ENCODE peak calls at places on chromosomes 3 and 15, in eight cellular contexts. One of them, this sample, is unnamed.

GRCh38 chr3:134941820-134942219 is 146.8 kb downstream of the EPHB1 start:
- DNase-seq in body of pancreas: no peak
- DNase-seq in omental fat pad: no peak
- DNase-seq in lower lobe of right lung: no peak
- DNase-seq in HFF-Myc: no peak
- DNase-seq in neural crest cell: no peak
- DNase-seq in GM06990: no peak
- DNase-seq in progenitor cell of endocrine pancreas: no peak
- DNase-seq in this sample: no peak

GRCh38 chr3:71987828-71988227 is 202.9 kb upstream of the PROK2 start:
- DNase-seq in body of pancreas: no peak
- DNase-seq in omental fat pad: no peak
- DNase-seq in lower lobe of right lung: no peak
- DNase-seq in HFF-Myc: no peak
- DNase-seq in neural crest cell: no peak
- DNase-seq in GM06990: no peak
- DNase-seq in progenitor cell of endocrine pancreas: no peak
- DNase-seq in this sample: no peak

GRCh38 chr15:65414841-65415621 is 7.7 kb downstream of the IGDCC4 start:
- DNase-seq in body of pancreas: peak; percentile 66
- DNase-seq in omental fat pad: no peak
- DNase-seq in lower lobe of right lung: no peak
- DNase-seq in HFF-Myc: no peak
- DNase-seq in neural crest cell: peak; percentile 40
- DNase-seq in GM06990: no peak
- DNase-seq in progenitor cell of endocrine pancreas: no peak
- DNase-seq in this sample: peak; percentile 64

GRCh38 chr15:71752604-71753289 is 57.6 kb upstream of the NR2E3 start:
- DNase-seq in body of pancreas: peak; percentile 67
- DNase-seq in omental fat pad: no peak
- DNase-seq in lower lobe of right lung: no peak
- DNase-seq in HFF-Myc: peak; percentile 92
- DNase-seq in neural crest cell: peak; percentile 13
- DNase-seq in GM06990: no peak
- DNase-seq in progenitor cell of endocrine pancreas: no peak
- DNase-seq in this sample: peak; percentile 17

GRCh38 chr15:91473894-91474293 is 373.8 kb downstream of the SV2B start:
- DNase-seq in body of pancreas: no peak
- DNase-seq in omental fat pad: no peak
- DNase-seq in lower lobe of right lung: no peak
- DNase-seq in HFF-Myc: no peak
- DNase-seq in neural crest cell: no peak
- DNase-seq in GM06990: no peak
- DNase-seq in progenitor cell of endocrine pancreas: no peak
- DNase-seq in this sample: no peak

GRCh38 chr3:168395551-168395950 is 299.8 kb upstream of the GOLIM4 start:
- DNase-seq in body of pancreas: no peak
- DNase-seq in omental fat pad: no peak
- DNase-seq in lower lobe of right lung: no peak
- DNase-seq in HFF-Myc: no peak
- DNase-seq in neural crest cell: no peak
- DNase-seq in GM06990: no peak
- DNase-seq in progenitor cell of endocrine pancreas: no peak
- DNase-seq in this sample: no peak

GRCh38 chr3:2354702-2355101 is 256.0 kb downstream of the CNTN4 start:
- DNase-seq in body of pancreas: no peak
- DNase-seq in omental fat pad: no peak
- DNase-seq in lower lobe of right lung: no peak
- DNase-seq in HFF-Myc: no peak
- DNase-seq in neural crest cell: no peak
- DNase-seq in GM06990: no peak
- DNase-seq in progenitor cell of endocrine pancreas: no peak
- DNase-seq in this sample: no peak

GRCh38 chr3:160381470-160381869 is 17.6 kb downstream of the IFT80 start:
- DNase-seq in body of pancreas: no peak
- DNase-seq in omental fat pad: no peak
- DNase-seq in lower lobe of right lung: no peak
- DNase-seq in HFF-Myc: no peak
- DNase-seq in neural crest cell: no peak
- DNase-seq in GM06990: no peak
- DNase-seq in progenitor cell of endocrine pancreas: no peak
- DNase-seq in this sample: no peak

GRCh38 chr3:76199382-76199781 is 414.0 kb upstream of the ZNF717 start:
- DNase-seq in body of pancreas: no peak
- DNase-seq in omental fat pad: no peak
- DNase-seq in lower lobe of right lung: no peak
- DNase-seq in HFF-Myc: no peak
- DNase-seq in neural crest cell: no peak
- DNase-seq in GM06990: no peak
- DNase-seq in progenitor cell of endocrine pancreas: no peak
- DNase-seq in this sample: no peak

GRCh38 chr3:57095361-57095760 is 34.9 kb downstream of the SPATA12 start:
- DNase-seq in body of pancreas: no peak
- DNase-seq in omental fat pad: no peak
- DNase-seq in lower lobe of right lung: no peak
- DNase-seq in HFF-Myc: peak; percentile 25
- DNase-seq in neural crest cell: no peak
- DNase-seq in GM06990: no peak
- DNase-seq in progenitor cell of endocrine pancreas: no peak
- DNase-seq in this sample: no peak

GRCh38 chr3:149512073-149512782 is 37.7 kb downstream of the TM4SF4 start:
- DNase-seq in body of pancreas: peak; percentile 79
- DNase-seq in omental fat pad: peak; percentile 35
- DNase-seq in lower lobe of right lung: peak; percentile 64
- DNase-seq in HFF-Myc: no peak
- DNase-seq in neural crest cell: peak; percentile 61
- DNase-seq in GM06990: no peak
- DNase-seq in progenitor cell of endocrine pancreas: peak; percentile 47
- DNase-seq in this sample: peak; percentile 69

GRCh38 chr15:70100495-70101331 is 3.0 kb upstream of the TLE3 start:
- DNase-seq in body of pancreas: peak; percentile 51
- DNase-seq in omental fat pad: no peak
- DNase-seq in lower lobe of right lung: peak; percentile 72
- DNase-seq in HFF-Myc: no peak
- DNase-seq in neural crest cell: peak; percentile 59
- DNase-seq in GM06990: peak; percentile 78
- DNase-seq in progenitor cell of endocrine pancreas: peak; percentile 50
- DNase-seq in this sample: peak; percentile 71

DNA sequence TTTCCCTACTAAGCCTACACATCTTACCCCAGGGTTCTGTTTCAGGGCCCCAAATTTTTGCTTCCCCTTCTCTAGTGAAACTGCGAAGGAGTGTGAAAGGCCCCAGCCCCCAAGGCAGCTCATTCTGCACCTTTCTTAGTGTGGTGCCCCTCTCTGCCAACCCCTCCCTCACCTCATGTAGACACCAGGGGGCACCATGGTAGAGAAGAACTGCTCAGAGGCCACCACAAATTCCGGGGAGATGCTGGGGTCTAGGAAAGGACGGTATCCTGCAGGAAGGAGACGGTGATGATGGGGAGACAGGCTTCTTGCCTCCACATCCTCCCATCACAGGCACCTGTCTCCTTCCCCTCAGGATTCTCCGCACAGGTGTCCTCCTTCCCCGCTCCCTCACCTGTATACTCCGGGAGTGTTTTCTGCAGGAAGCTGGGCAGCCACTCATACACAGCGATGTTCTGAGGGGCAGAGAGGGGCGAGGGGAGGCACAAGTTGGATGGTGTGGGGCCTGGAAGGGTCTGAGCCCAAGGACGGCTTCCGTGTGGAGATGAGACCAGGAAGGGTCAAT is 3.6 kb downstream of the DUOX2 start:
- DNase-seq in body of pancreas: no peak
- DNase-seq in omental fat pad: no peak
- DNase-seq in lower lobe of right lung: no peak
- DNase-seq in HFF-Myc: no peak
- DNase-seq in neural crest cell: no peak
- DNase-seq in GM06990: no peak
- DNase-seq in progenitor cell of endocrine pancreas: no peak
- DNase-seq in this sample: no peak
- TF ChIP-seq CTCF in body of pancreas: no peak
- TF ChIP-seq CTCF in omental fat pad: no peak
- TF ChIP-seq CTCF in lower lobe of right lung: peak; percentile 8
- TF ChIP-seq CTCF in HFF-Myc: peak; percentile 16
- TF ChIP-seq CTCF in neural crest cell: no peak
- TF ChIP-seq CTCF in GM06990: peak; percentile 28
- TF ChIP-seq CTCF in progenitor cell of endocrine pancreas: no peak
- TF ChIP-seq CTCF in this sample: no peak

DNA sequence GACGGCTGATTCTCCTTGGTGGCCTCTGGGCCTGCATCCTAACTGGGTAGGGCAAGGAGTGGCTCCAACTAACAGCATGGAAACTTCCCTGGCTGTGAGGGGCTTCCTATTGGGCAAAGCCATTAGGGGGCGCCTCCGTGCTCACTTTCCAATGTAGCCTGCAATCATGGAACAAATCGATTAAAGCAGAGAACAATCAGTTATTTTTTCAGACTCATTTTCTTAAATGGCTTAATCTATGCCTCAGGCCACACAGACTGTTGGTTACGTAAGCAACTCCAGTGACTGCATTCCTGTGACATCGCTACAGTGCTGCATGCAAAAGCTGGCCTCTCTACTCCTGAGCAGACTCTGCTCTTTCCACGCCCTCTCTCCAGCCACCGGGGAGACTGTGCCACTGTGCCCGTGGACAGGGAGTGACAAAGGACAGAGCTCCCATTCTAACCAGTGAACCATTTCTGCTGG is 278.9 kb downstream of the KLF13 start:
- DNase-seq in body of pancreas: no peak
- DNase-seq in omental fat pad: no peak
- DNase-seq in lower lobe of right lung: no peak
- DNase-seq in HFF-Myc: no peak
- DNase-seq in neural crest cell: peak; percentile 28
- DNase-seq in GM06990: no peak
- DNase-seq in progenitor cell of endocrine pancreas: no peak
- DNase-seq in this sample: peak; percentile 33
- TF ChIP-seq CTCF in body of pancreas: no peak
- TF ChIP-seq CTCF in omental fat pad: no peak
- TF ChIP-seq CTCF in lower lobe of right lung: no peak
- TF ChIP-seq CTCF in HFF-Myc: peak; percentile 27
- TF ChIP-seq CTCF in neural crest cell: peak; percentile 40
- TF ChIP-seq CTCF in GM06990: peak; percentile 17
- TF ChIP-seq CTCF in progenitor cell of endocrine pancreas: peak; percentile 42
- TF ChIP-seq CTCF in this sample: peak; percentile 35

DNA sequence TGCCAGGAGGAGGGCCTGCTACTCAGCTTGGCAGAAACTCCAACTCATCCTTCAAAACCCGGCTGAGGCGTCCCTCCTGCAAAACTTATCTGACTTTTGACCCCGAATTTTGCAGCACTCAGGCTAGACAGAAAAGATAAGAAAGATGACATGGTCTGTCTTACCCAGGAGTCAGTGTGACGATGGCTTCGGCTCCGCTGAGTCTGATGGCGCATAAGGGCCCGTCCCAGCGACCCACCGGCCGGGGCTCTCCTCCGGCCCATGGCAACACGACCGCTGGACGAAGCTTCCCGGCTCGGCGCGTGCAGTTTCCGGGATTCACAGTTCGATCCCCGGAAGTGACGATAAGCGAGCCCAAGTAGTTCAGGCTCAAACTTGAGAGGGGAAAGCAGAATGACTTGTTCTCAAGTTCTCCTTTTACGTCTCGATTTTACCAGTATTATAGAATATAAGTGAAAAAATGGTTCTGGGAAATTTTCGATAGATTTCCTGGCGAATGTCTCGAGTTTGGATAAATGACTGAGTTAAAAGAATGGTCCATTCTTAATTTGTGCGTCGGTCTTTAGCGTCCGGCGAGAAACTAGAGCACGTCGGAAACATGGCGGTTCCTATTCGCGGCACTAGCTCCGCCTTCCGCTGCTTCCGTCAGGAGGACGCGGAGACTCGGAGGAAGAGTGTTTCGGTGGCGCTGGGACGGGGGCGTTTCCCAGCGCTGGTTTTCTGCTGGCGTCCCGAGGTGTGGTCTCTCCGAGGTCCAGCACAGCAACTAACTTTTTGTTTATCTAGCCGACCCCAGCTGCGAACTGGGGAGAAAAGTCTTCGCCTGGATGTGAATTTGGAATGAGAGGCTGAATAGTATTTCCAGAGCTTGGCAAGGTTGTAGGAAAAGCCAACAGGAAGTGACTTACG is at the start of gene LSG1:
- DNase-seq in body of pancreas: peak; percentile 95
- DNase-seq in omental fat pad: peak; percentile 79
- DNase-seq in lower lobe of right lung: peak; percentile 94
- DNase-seq in HFF-Myc: peak; percentile 84
- DNase-seq in neural crest cell: peak; percentile 85
- DNase-seq in GM06990: peak; percentile 86
- DNase-seq in progenitor cell of endocrine pancreas: peak; percentile 78
- DNase-seq in this sample: peak; percentile 89
- TF ChIP-seq CTCF in body of pancreas: no peak
- TF ChIP-seq CTCF in omental fat pad: no peak
- TF ChIP-seq CTCF in lower lobe of right lung: no peak
- TF ChIP-seq CTCF in HFF-Myc: no peak
- TF ChIP-seq CTCF in neural crest cell: no peak
- TF ChIP-seq CTCF in GM06990: no peak
- TF ChIP-seq CTCF in progenitor cell of endocrine pancreas: no peak
- TF ChIP-seq CTCF in this sample: no peak

GRCh38 chr15:78389356-78389755 is 48.7 kb upstream of the IREB2 start:
- DNase-seq in body of pancreas: no peak
- DNase-seq in omental fat pad: no peak
- DNase-seq in lower lobe of right lung: no peak
- DNase-seq in HFF-Myc: no peak
- DNase-seq in neural crest cell: no peak
- DNase-seq in GM06990: no peak
- DNase-seq in progenitor cell of endocrine pancreas: no peak
- DNase-seq in this sample: no peak

GRCh38 chr15:78390242-78390641 is 47.8 kb upstream of the IREB2 start:
- DNase-seq in body of pancreas: no peak
- DNase-seq in omental fat pad: no peak
- DNase-seq in lower lobe of right lung: no peak
- DNase-seq in HFF-Myc: no peak
- DNase-seq in neural crest cell: no peak
- DNase-seq in GM06990: no peak
- DNase-seq in progenitor cell of endocrine pancreas: no peak
- DNase-seq in this sample: no peak

GRCh38 chr15:78392430-78392829 is 45.6 kb upstream of the IREB2 start:
- DNase-seq in body of pancreas: peak; percentile 17
- DNase-seq in omental fat pad: no peak
- DNase-seq in lower lobe of right lung: no peak
- DNase-seq in HFF-Myc: no peak
- DNase-seq in neural crest cell: no peak
- DNase-seq in GM06990: no peak
- DNase-seq in progenitor cell of endocrine pancreas: no peak
- DNase-seq in this sample: no peak

GRCh38 chr15:78391781-78392180 is 46.2 kb upstream of the IREB2 start:
- DNase-seq in body of pancreas: no peak
- DNase-seq in omental fat pad: no peak
- DNase-seq in lower lobe of right lung: no peak
- DNase-seq in HFF-Myc: no peak
- DNase-seq in neural crest cell: no peak
- DNase-seq in GM06990: no peak
- DNase-seq in progenitor cell of endocrine pancreas: no peak
- DNase-seq in this sample: no peak

DNA sequence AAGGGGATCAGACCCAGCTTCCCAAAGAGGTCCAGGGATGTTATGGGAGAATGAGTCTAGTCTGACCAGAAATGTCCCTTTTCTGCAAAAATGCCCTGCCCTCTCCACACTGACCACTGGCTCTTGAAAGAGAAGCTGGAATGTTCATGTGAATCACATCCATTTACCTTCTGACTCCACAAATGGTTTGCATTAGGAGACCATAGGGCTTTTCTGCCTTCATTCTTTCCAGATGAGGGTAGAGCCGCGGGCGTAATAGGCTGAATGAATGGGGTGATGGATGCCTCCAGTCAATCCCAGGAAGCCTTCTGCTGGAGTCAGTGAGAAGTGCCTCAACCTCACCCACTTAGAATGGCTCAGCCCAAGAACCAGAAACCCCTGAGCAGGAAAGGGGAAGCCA is 47.2 kb upstream of the IREB2 start:
- DNase-seq in body of pancreas: no peak
- DNase-seq in omental fat pad: no peak
- DNase-seq in lower lobe of right lung: no peak
- DNase-seq in HFF-Myc: peak; percentile 68
- DNase-seq in neural crest cell: no peak
- DNase-seq in GM06990: no peak
- DNase-seq in progenitor cell of endocrine pancreas: no peak
- DNase-seq in this sample: no peak
- TF ChIP-seq CTCF in body of pancreas: no peak
- TF ChIP-seq CTCF in omental fat pad: no peak
- TF ChIP-seq CTCF in lower lobe of right lung: no peak
- TF ChIP-seq CTCF in HFF-Myc: no peak
- TF ChIP-seq CTCF in neural crest cell: no peak
- TF ChIP-seq CTCF in GM06990: no peak
- TF ChIP-seq CTCF in progenitor cell of endocrine pancreas: no peak
- TF ChIP-seq CTCF in this sample: no peak

This sample was measured in nephron progenitor cell.